ENCODE peak calls at places on chromosome 17, in ten cellular contexts. One of them, this sample, is unnamed.

GRCh38 chr17:41705271-41705991 is 6.7 kb upstream of the GAST start:
- DNase-seq in ACHN: no peak
- DNase-seq in tibial artery: no peak
- DNase-seq in effector memory CD4-positive, alpha-beta T cell: no peak
- DNase-seq in HFF-Myc: no peak
- DNase-seq in activated T-cell treated with anti-CD3 and anti-CD28 coated beads, Interleukin-2, amount 50 U/mL, for 4 hours: no peak
- DNase-seq in amniotic stem cell: no peak
- DNase-seq in cardiac fibroblast: peak; percentile 38
- DNase-seq in OCI-LY7: no peak
- DNase-seq in DMS 273 treated with DMSO at 0.1 percent for 48 hours: no peak
- DNase-seq in this sample: no peak

GRCh38 chr17:40862985-40863733 is 3.9 kb downstream of the KRT12 start:
- DNase-seq in tibial artery: no peak
- DNase-seq in DMS 273 treated with DMSO at 0.1 percent for 48 hours: no peak
- DNase-seq in amniotic stem cell: no peak
- DNase-seq in ACHN: no peak
- DNase-seq in OCI-LY7: peak; percentile 8
- DNase-seq in activated T-cell treated with anti-CD3 and anti-CD28 coated beads, Interleukin-2, amount 50 U/mL, for 4 hours: no peak
- DNase-seq in effector memory CD4-positive, alpha-beta T cell: no peak
- DNase-seq in cardiac fibroblast: peak; percentile 21
- DNase-seq in HFF-Myc: no peak
- DNase-seq in this sample: peak; percentile 14

GRCh38 chr17:69954241-69954933 is 120.6 kb upstream of the KCNJ16 start:
- DNase-seq in effector memory CD4-positive, alpha-beta T cell: no peak
- DNase-seq in activated T-cell treated with anti-CD3 and anti-CD28 coated beads, Interleukin-2, amount 50 U/mL, for 4 hours: no peak
- DNase-seq in tibial artery: no peak
- DNase-seq in HFF-Myc: no peak
- DNase-seq in amniotic stem cell: no peak
- DNase-seq in ACHN: no peak
- DNase-seq in cardiac fibroblast: no peak
- DNase-seq in DMS 273 treated with DMSO at 0.1 percent for 48 hours: no peak
- DNase-seq in OCI-LY7: no peak
- DNase-seq in this sample: no peak

GRCh38 chr17:47698749-47699535 is 5.0 kb downstream of the TBKBP1 start:
- DNase-seq in OCI-LY7: peak; percentile 66
- DNase-seq in ACHN: peak; percentile 50
- DNase-seq in HFF-Myc: no peak
- DNase-seq in DMS 273 treated with DMSO at 0.1 percent for 48 hours: peak; percentile 23
- DNase-seq in effector memory CD4-positive, alpha-beta T cell: peak; percentile 64
- DNase-seq in tibial artery: peak; percentile 72
- DNase-seq in cardiac fibroblast: peak; percentile 59
- DNase-seq in activated T-cell treated with anti-CD3 and anti-CD28 coated beads, Interleukin-2, amount 50 U/mL, for 4 hours: peak; percentile 86
- DNase-seq in amniotic stem cell: no peak
- DNase-seq in this sample: peak; percentile 98

GRCh38 chr17:67171560-67171959 is 73.4 kb downstream of the HELZ start:
- DNase-seq in tibial artery: no peak
- DNase-seq in OCI-LY7: peak; percentile 11
- DNase-seq in ACHN: no peak
- DNase-seq in DMS 273 treated with DMSO at 0.1 percent for 48 hours: no peak
- DNase-seq in effector memory CD4-positive, alpha-beta T cell: no peak
- DNase-seq in HFF-Myc: no peak
- DNase-seq in amniotic stem cell: no peak
- DNase-seq in activated T-cell treated with anti-CD3 and anti-CD28 coated beads, Interleukin-2, amount 50 U/mL, for 4 hours: no peak
- DNase-seq in cardiac fibroblast: peak; percentile 10
- DNase-seq in this sample: no peak

GRCh38 chr17:17382901-17383300 is 79.7 kb downstream of the NT5M start:
- DNase-seq in effector memory CD4-positive, alpha-beta T cell: no peak
- DNase-seq in tibial artery: no peak
- DNase-seq in amniotic stem cell: no peak
- DNase-seq in ACHN: no peak
- DNase-seq in cardiac fibroblast: no peak
- DNase-seq in OCI-LY7: no peak
- DNase-seq in DMS 273 treated with DMSO at 0.1 percent for 48 hours: peak; percentile 67
- DNase-seq in activated T-cell treated with anti-CD3 and anti-CD28 coated beads, Interleukin-2, amount 50 U/mL, for 4 hours: no peak
- DNase-seq in HFF-Myc: no peak
- DNase-seq in this sample: no peak

GRCh38 chr17:19398301-19399181 is 11.6 kb upstream of the MFAP4 start:
- DNase-seq in ACHN: no peak
- DNase-seq in effector memory CD4-positive, alpha-beta T cell: no peak
- DNase-seq in amniotic stem cell: no peak
- DNase-seq in HFF-Myc: no peak
- DNase-seq in tibial artery: peak; percentile 77
- DNase-seq in DMS 273 treated with DMSO at 0.1 percent for 48 hours: no peak
- DNase-seq in cardiac fibroblast: peak; percentile 74
- DNase-seq in activated T-cell treated with anti-CD3 and anti-CD28 coated beads, Interleukin-2, amount 50 U/mL, for 4 hours: no peak
- DNase-seq in OCI-LY7: no peak
- DNase-seq in this sample: no peak

GRCh38 chr17:50559674-50560184 is 786 bp upstream of the CACNA1G start:
- DNase-seq in activated T-cell treated with anti-CD3 and anti-CD28 coated beads, Interleukin-2, amount 50 U/mL, for 4 hours: peak; percentile 20
- DNase-seq in tibial artery: peak; percentile 83
- DNase-seq in DMS 273 treated with DMSO at 0.1 percent for 48 hours: no peak
- DNase-seq in ACHN: peak; percentile 62
- DNase-seq in amniotic stem cell: no peak
- DNase-seq in effector memory CD4-positive, alpha-beta T cell: peak; percentile 33
- DNase-seq in HFF-Myc: no peak
- DNase-seq in cardiac fibroblast: peak; percentile 55
- DNase-seq in OCI-LY7: no peak
- DNase-seq in this sample: peak; percentile 94

GRCh38 chr17:49521521-49522185 is 26.6 kb downstream of the NGFR start:
- DNase-seq in DMS 273 treated with DMSO at 0.1 percent for 48 hours: no peak
- DNase-seq in amniotic stem cell: no peak
- DNase-seq in cardiac fibroblast: no peak
- DNase-seq in OCI-LY7: no peak
- DNase-seq in activated T-cell treated with anti-CD3 and anti-CD28 coated beads, Interleukin-2, amount 50 U/mL, for 4 hours: no peak
- DNase-seq in ACHN: no peak
- DNase-seq in tibial artery: no peak
- DNase-seq in effector memory CD4-positive, alpha-beta T cell: no peak
- DNase-seq in HFF-Myc: no peak
- DNase-seq in this sample: no peak